ENCODE peak calls at places on chromosome X, in four cellular contexts. One of them, this sample, is unnamed. For H3K9me3, the result is how much of the 10 kb centered on the place peaks cover.

GRCh38 chrX:17597836-17598434 is 139.4 kb upstream of the SCML1 start:
- DNase-seq in lung: peak
- DNase-seq in lower lobe of right lung: peak
- DNase-seq in uterus: peak
- DNase-seq in this sample: no peak

GRCh38 chrX:109352121-109352556 is 129.7 kb downstream of the GUCY2F start:
- DNase-seq in lung: peak
- DNase-seq in lower lobe of right lung: peak
- DNase-seq in uterus: no peak
- DNase-seq in this sample: no peak

GRCh38 chrX:19554786-19555185 is 39.5 kb upstream of the MAP3K15 start:
- DNase-seq in lung: no peak
- DNase-seq in lower lobe of right lung: no peak
- DNase-seq in uterus: no peak
- DNase-seq in this sample: no peak

GRCh38 chrX:39162322-39162721 is 361.1 kb downstream of the MID1IP1 start:
- DNase-seq in lung: no peak
- DNase-seq in lower lobe of right lung: peak
- DNase-seq in uterus: peak
- DNase-seq in this sample: peak

GRCh38 chrX:104195489-104196084 is 29.3 kb downstream of the FAM199X start:
- DNase-seq in lung: no peak
- DNase-seq in lower lobe of right lung: no peak
- DNase-seq in uterus: no peak
- DNase-seq in this sample: no peak

GRCh38 chrX:104284407-104285000 is 29.8 kb upstream of the ESX1 start:
- DNase-seq in lung: no peak
- DNase-seq in lower lobe of right lung: no peak
- DNase-seq in uterus: peak
- DNase-seq in this sample: no peak

GRCh38 chrX:18668059-18668458 is 3.8 kb downstream of the RS1 start:
- DNase-seq in lung: no peak
- DNase-seq in lower lobe of right lung: no peak
- DNase-seq in uterus: no peak
- DNase-seq in this sample: no peak

GRCh38 chrX:154462396-154462795 is 4.3 kb downstream of the PLXNA3 start:
- DNase-seq in lung: no peak
- DNase-seq in lower lobe of right lung: no peak
- DNase-seq in uterus: no peak
- DNase-seq in this sample: no peak

GRCh38 chrX:11704725-11705495 is 39.2 kb upstream of the ARHGAP6 start:
- DNase-seq in lung: no peak
- DNase-seq in lower lobe of right lung: no peak
- DNase-seq in uterus: no peak
- DNase-seq in this sample: no peak

GRCh38 chrX:155864655-155865054 is 16.5 kb upstream of the VAMP7 start:
- DNase-seq in lung: no peak
- DNase-seq in lower lobe of right lung: no peak
- DNase-seq in uterus: no peak
- DNase-seq in this sample: no peak

GRCh38 chrX:36160056-36160455 is 240.5 kb downstream of the CFAP47 start:
- DNase-seq in lung: no peak
- DNase-seq in lower lobe of right lung: no peak
- DNase-seq in uterus: no peak
- DNase-seq in this sample: no peak

GRCh38 chrX:9873952-9874351 is 87.7 kb downstream of the SHROOM2 start:
- DNase-seq in lung: peak
- DNase-seq in lower lobe of right lung: peak
- DNase-seq in uterus: no peak
- DNase-seq in this sample: no peak

GRCh38 chrX:153887385-153887784 is 1.4 kb upstream of the L1CAM start:
- DNase-seq in lung: no peak
- DNase-seq in lower lobe of right lung: no peak
- DNase-seq in uterus: no peak
- DNase-seq in this sample: no peak

GRCh38 chrX:53990201-53990600 is 54.1 kb downstream of the PHF8 start:
- DNase-seq in lung: no peak
- DNase-seq in lower lobe of right lung: no peak
- DNase-seq in uterus: no peak
- DNase-seq in this sample: no peak

GRCh38 chrX:65587616-65588526 is 53.3 kb upstream of the LAS1L start:
- DNase-seq in lung: peak
- DNase-seq in lower lobe of right lung: peak
- DNase-seq in uterus: peak
- DNase-seq in this sample: no peak

GRCh38 chrX:53926030-53926429 is 118.2 kb downstream of the PHF8 start:
- DNase-seq in lung: no peak
- DNase-seq in lower lobe of right lung: no peak
- DNase-seq in uterus: no peak
- DNase-seq in this sample: no peak

GRCh38 chrX:11908371-11908770 is 150.3 kb downstream of the MSL3 start:
- DNase-seq in lung: no peak
- DNase-seq in lower lobe of right lung: no peak
- DNase-seq in uterus: no peak
- DNase-seq in this sample: no peak

GRCh38 chrX:110146521-110146920 is 143.6 kb downstream of the TMEM164 start:
- DNase-seq in lung: peak
- DNase-seq in lower lobe of right lung: no peak
- DNase-seq in uterus: peak
- DNase-seq in this sample: no peak

GRCh38 chrX:118755633-118756032 is 28.2 kb downstream of the IL13RA1 start:
- DNase-seq in lung: no peak
- DNase-seq in lower lobe of right lung: no peak
- DNase-seq in uterus: no peak
- DNase-seq in this sample: no peak

GRCh38 chrX:118756111-118756510 is 28.7 kb downstream of the IL13RA1 start:
- DNase-seq in lung: no peak
- DNase-seq in lower lobe of right lung: no peak
- DNase-seq in uterus: no peak
- DNase-seq in this sample: no peak

GRCh38 chrX:118751950-118752783 is 24.8 kb downstream of the IL13RA1 start:
- DNase-seq in lung: no peak
- DNase-seq in lower lobe of right lung: no peak
- DNase-seq in uterus: no peak
- DNase-seq in this sample: no peak
- H3K9me3 ChIP-seq in lung: under half
- H3K9me3 ChIP-seq in lower lobe of right lung: under half
- H3K9me3 ChIP-seq in uterus: under half
- H3K9me3 ChIP-seq in this sample: under half

GRCh38 chrX:46506076-46506475 is 39.1 kb downstream of the ZNF674 start:
- DNase-seq in lung: no peak
- DNase-seq in lower lobe of right lung: no peak
- DNase-seq in uterus: no peak
- DNase-seq in this sample: no peak
- H3K9me3 ChIP-seq in lung: under half
- H3K9me3 ChIP-seq in lower lobe of right lung: under half
- H3K9me3 ChIP-seq in uterus: under half
- H3K9me3 ChIP-seq in this sample: under half

DNA sequence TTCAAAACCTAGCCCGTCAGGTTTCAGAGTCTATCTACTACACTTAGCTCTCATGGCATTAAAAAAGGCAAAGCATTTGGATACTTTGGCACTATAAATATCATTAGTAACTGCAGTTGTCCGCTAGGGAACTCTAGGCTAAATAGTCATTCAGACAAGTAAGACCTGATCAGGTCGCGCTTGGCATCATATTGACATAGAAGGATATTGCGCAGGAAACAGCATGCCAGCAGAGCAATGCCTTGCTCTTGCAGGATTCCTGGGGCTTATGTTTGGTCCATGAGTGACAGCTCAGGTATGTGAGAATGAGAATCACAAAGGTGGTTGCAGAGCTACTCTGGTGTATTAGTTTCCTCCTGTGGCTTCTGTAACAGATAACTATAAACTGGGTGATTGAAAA is 62.7 kb downstream of the KDM6A start:
- DNase-seq in lung: no peak
- DNase-seq in lower lobe of right lung: no peak
- DNase-seq in uterus: no peak
- DNase-seq in this sample: no peak
- H3K9me3 ChIP-seq in lung: under half
- H3K9me3 ChIP-seq in lower lobe of right lung: under half
- H3K9me3 ChIP-seq in uterus: under half
- H3K9me3 ChIP-seq in this sample: under half

DNA sequence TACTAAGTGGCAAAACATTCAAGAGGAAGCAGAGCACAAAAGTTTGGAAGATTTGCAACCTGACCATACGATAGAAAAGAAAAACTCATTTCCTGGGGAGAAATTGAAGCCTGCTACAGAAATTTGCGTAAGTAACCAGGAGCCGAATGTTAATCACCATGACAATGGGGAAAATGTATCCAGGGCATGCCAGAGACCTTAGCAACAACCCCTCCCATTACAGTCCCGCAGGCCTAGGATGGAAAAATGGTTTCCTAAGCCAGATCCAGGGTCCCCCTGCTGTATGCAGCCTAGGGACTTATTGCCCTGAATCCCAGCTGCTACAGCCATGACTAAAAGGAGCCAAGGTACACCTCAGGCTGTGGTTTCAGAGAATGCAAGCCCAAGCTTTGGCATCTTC is 472.2 kb upstream of the KLHL4 start:
- DNase-seq in lung: no peak
- DNase-seq in lower lobe of right lung: no peak
- DNase-seq in uterus: no peak
- DNase-seq in this sample: no peak
- H3K9me3 ChIP-seq in lung: under half
- H3K9me3 ChIP-seq in lower lobe of right lung: under half
- H3K9me3 ChIP-seq in uterus: under half
- H3K9me3 ChIP-seq in this sample: under half

GRCh38 chrX:115939070-115939469 is 231.5 kb upstream of the AGTR2 start:
- DNase-seq in lung: no peak
- DNase-seq in lower lobe of right lung: no peak
- DNase-seq in uterus: no peak
- DNase-seq in this sample: no peak

GRCh38 chrX:115941388-115941787 is 229.2 kb upstream of the AGTR2 start:
- DNase-seq in lung: no peak
- DNase-seq in lower lobe of right lung: no peak
- DNase-seq in uterus: no peak
- DNase-seq in this sample: no peak

GRCh38 chrX:115940888-115941332 is 229.6 kb upstream of the AGTR2 start:
- DNase-seq in lung: peak
- DNase-seq in lower lobe of right lung: no peak
- DNase-seq in uterus: peak
- DNase-seq in this sample: no peak

GRCh38 chrX:115940348-115940747 is 230.2 kb upstream of the AGTR2 start:
- DNase-seq in lung: no peak
- DNase-seq in lower lobe of right lung: no peak
- DNase-seq in uterus: no peak
- DNase-seq in this sample: no peak

DNA sequence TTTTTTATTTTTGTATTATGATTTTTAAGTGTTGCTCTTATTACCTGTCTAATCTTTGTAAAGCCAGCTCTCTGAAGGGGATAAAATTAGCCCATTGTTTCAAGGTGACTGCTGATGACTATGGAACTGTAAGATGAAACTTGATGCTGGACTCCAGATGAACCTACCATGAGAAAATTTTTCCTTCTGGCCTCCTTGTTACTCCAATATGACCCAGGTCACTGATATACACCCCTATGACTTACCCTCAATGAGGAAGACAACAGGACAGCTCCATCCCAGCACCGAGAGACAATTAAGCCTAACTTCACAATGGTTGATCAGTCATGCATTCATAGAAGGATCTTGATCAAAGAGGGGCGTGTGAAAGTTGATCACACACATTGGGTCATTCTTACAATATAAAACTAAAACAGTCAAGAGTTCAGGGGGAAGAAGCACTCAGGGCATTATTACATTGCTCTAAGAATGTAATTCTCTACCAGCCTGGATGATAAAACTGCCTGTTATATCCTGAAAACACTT is 230.8 kb upstream of the AGTR2 start:
- DNase-seq in lung: no peak
- DNase-seq in lower lobe of right lung: no peak
- DNase-seq in uterus: no peak
- DNase-seq in this sample: no peak
- H3K9me3 ChIP-seq in lung: under half
- H3K9me3 ChIP-seq in lower lobe of right lung: under half
- H3K9me3 ChIP-seq in uterus: under half
- H3K9me3 ChIP-seq in this sample: under half

GRCh38 chrX:1051421-1051820 is 161.0 kb downstream of the CRLF2 start:
- DNase-seq in lung: no peak
- DNase-seq in lower lobe of right lung: no peak
- DNase-seq in uterus: no peak
- DNase-seq in this sample: no peak
- H3K9me3 ChIP-seq in lung: under half
- H3K9me3 ChIP-seq in lower lobe of right lung: under half
- H3K9me3 ChIP-seq in uterus: under half
- H3K9me3 ChIP-seq in this sample: under half

GRCh38 chrX:70176938-70177533 is at the start of gene DGAT2L6:
- DNase-seq in lung: no peak
- DNase-seq in lower lobe of right lung: no peak
- DNase-seq in uterus: no peak
- DNase-seq in this sample: no peak

GRCh38 chrX:70174754-70175153 is 2.5 kb upstream of the DGAT2L6 start:
- DNase-seq in lung: no peak
- DNase-seq in lower lobe of right lung: no peak
- DNase-seq in uterus: no peak
- DNase-seq in this sample: no peak

GRCh38 chrX:70172964-70173363 is 4.3 kb upstream of the DGAT2L6 start:
- DNase-seq in lung: no peak
- DNase-seq in lower lobe of right lung: no peak
- DNase-seq in uterus: no peak
- DNase-seq in this sample: no peak

GRCh38 chrX:70172226-70172625 is 5.1 kb upstream of the DGAT2L6 start:
- DNase-seq in lung: no peak
- DNase-seq in lower lobe of right lung: no peak
- DNase-seq in uterus: no peak
- DNase-seq in this sample: no peak

GRCh38 chrX:70175338-70175737 is 1.9 kb upstream of the DGAT2L6 start:
- DNase-seq in lung: no peak
- DNase-seq in lower lobe of right lung: no peak
- DNase-seq in uterus: no peak
- DNase-seq in this sample: no peak
- H3K9me3 ChIP-seq in lung: under half
- H3K9me3 ChIP-seq in lower lobe of right lung: under half
- H3K9me3 ChIP-seq in uterus: under half
- H3K9me3 ChIP-seq in this sample: under half

GRCh38 chrX:97704881-97705280 is 821.2 kb downstream of the RPA4 start:
- DNase-seq in lung: no peak
- DNase-seq in lower lobe of right lung: no peak
- DNase-seq in uterus: no peak
- DNase-seq in this sample: no peak

GRCh38 chrX:97705936-97706335 is 822.2 kb downstream of the RPA4 start:
- DNase-seq in lung: no peak
- DNase-seq in lower lobe of right lung: no peak
- DNase-seq in uterus: no peak
- DNase-seq in this sample: no peak

GRCh38 chrX:97700547-97700946 is 816.8 kb downstream of the RPA4 start:
- DNase-seq in lung: no peak
- DNase-seq in lower lobe of right lung: no peak
- DNase-seq in uterus: no peak
- DNase-seq in this sample: no peak

GRCh38 chrX:97704474-97704873 is 820.8 kb downstream of the RPA4 start:
- DNase-seq in lung: no peak
- DNase-seq in lower lobe of right lung: no peak
- DNase-seq in uterus: no peak
- DNase-seq in this sample: no peak
- H3K9me3 ChIP-seq in lung: under half
- H3K9me3 ChIP-seq in lower lobe of right lung: under half
- H3K9me3 ChIP-seq in uterus: under half
- H3K9me3 ChIP-seq in this sample: under half

This sample was measured in T-helper 17 cell.